ENCODE peak calls at places on chromosomes 1 and 21, in ten cellular contexts. G, B, A, F, V, I, M, P, Y and D are unnamed samples.

GRCh38 chr1:150650193-150650592 is 20.8 kb upstream of the ENSA start:
- DNase-seq in I (no peak), A (no peak), G (no peak), F (no peak), B (peak; percentile 58), M (no peak), V (no peak), Y (no peak), P (no peak), D (no peak)

GRCh38 chr21:39663066-39663465 is 50.3 kb downstream of the B3GALT5 start:
- DNase-seq in P (no peak), Y (no peak), G (no peak), V (no peak), F (no peak), B (no peak), I (no peak), A (no peak), M (no peak), D (no peak)

GRCh38 chr1:235075121-235075954 is 53.3 kb downstream of the TOMM20 start:
- DNase-seq in Y (no peak), V (peak; percentile 42), F (no peak), G (peak; percentile 91), B (peak; percentile 74), I (peak; percentile 43), A (peak; percentile 72), P (peak; percentile 88), M (peak; percentile 33), D (peak; percentile 92)

GRCh38 chr1:71587961-71588360 is 507.1 kb upstream of the ZRANB2 start:
- DNase-seq in A (no peak), Y (peak; percentile 38), G (peak; percentile 4), I (no peak), P (no peak), F (no peak), B (peak; percentile 69), V (no peak), M (no peak), D (no peak)

GRCh38 chr1:162908780-162909179 is 47.8 kb upstream of the CCDC190 start:
- DNase-seq in Y (no peak), V (no peak), P (no peak), G (peak; percentile 80), I (peak; percentile 7), F (no peak), B (no peak), A (no peak), M (no peak), D (peak; percentile 89)

GRCh38 chr1:102891868-102892625 is 216.3 kb downstream of the COL11A1 start:
- DNase-seq in Y (no peak), F (no peak), I (no peak), B (no peak), V (no peak), G (no peak), M (no peak), P (no peak), A (no peak), D (peak; percentile 22)

GRCh38 chr1:4275083-4275482 is 375.0 kb upstream of the C1orf174 start:
- DNase-seq in I (no peak), G (no peak), Y (no peak), V (no peak), P (no peak), M (no peak), F (no peak), A (no peak), B (no peak), D (no peak)

GRCh38 chr1:29221296-29221695 is 9.4 kb downstream of the MECR start:
- DNase-seq in V (no peak), G (no peak), A (no peak), P (no peak), B (no peak), F (no peak), Y (no peak), I (no peak), M (no peak), D (no peak)

GRCh38 chr1:56330400-56331026 is 248.8 kb downstream of the PLPP3 start:
- DNase-seq in V (no peak), A (no peak), P (no peak), G (peak; percentile 49), I (no peak), M (no peak), F (no peak), B (no peak), Y (no peak), D (peak; percentile 71)

GRCh38 chr1:30659702-30660101 is 63.7 kb downstream of the MATN1 start:
- DNase-seq in V (no peak), G (no peak), A (no peak), P (no peak), M (no peak), F (no peak), Y (no peak), B (no peak), I (no peak), D (no peak)

GRCh38 chr1:66262233-66262632 is 271.7 kb upstream of the SGIP1 start:
- DNase-seq in Y (no peak), I (peak; percentile 56), B (no peak), V (no peak), P (peak; percentile 74), F (no peak), G (peak; percentile 47), A (no peak), M (no peak), D (peak; percentile 64)

GRCh38 chr1:228376262-228376628 is 30.4 kb downstream of the TRIM11 start:
- DNase-seq in Y (no peak), F (no peak), V (no peak), M (no peak), A (no peak), G (no peak), B (no peak), P (no peak), I (no peak), D (no peak)

GRCh38 chr1:19400875-19401854 is 84.2 kb downstream of the CAPZB start:
- DNase-seq in I (no peak), P (no peak), Y (peak; percentile 7), B (peak; percentile 57), A (no peak), V (no peak), F (no peak), M (no peak), G (no peak), D (no peak)

GRCh38 chr1:242139437-242139836 is 140.5 kb upstream of the MAP1LC3C start:
- DNase-seq in B (no peak), F (no peak), P (no peak), V (no peak), M (no peak), I (no peak), G (no peak), A (no peak), Y (no peak), D (no peak)

GRCh38 chr1:224727851-224728250 is 111.7 kb downstream of the CNIH3 start:
- DNase-seq in G (no peak), V (no peak), I (no peak), P (no peak), F (no peak), B (no peak), A (no peak), Y (no peak), M (no peak), D (no peak)

GRCh38 chr1:20587639-20588017 is 1.3 kb upstream of the CDA start:
- DNase-seq in A (no peak), I (no peak), M (no peak), F (no peak), V (no peak), Y (no peak), B (no peak), G (no peak), P (no peak), D (peak; percentile 46)